ENCODE peak calls at places on chromosomes 3 and 15, in eight cellular contexts. W is OCI-LY7, T is GM23248, D is GM23338, S is PC-3, K is HCT116, Z is neural progenitor cell, G is SK-N-SH. Y is an unnamed sample.

GRCh38 chr3:17204049-17204650 is 319.4 kb downstream of the PLCL2 start:
- DNase-seq in W (no peak), T (no peak), K (no peak), D (no peak), G (no peak), Z (no peak), S (no peak), Y (no peak)

GRCh38 chr15:44719293-44719999 is 8.1 kb downstream of the B2M start:
- DNase-seq in W (peak), K (no peak), S (peak), T (no peak), Z (no peak), G (no peak), D (peak), Y (no peak)

GRCh38 chr15:66735909-66736305 is 33.9 kb downstream of the SMAD6 start:
- DNase-seq in S (no peak), D (no peak), G (no peak), Z (no peak), W (no peak), T (peak), K (no peak), Y (no peak)

GRCh38 chr3:115100172-115100571 is 46.9 kb downstream of the ZBTB20 start:
- DNase-seq in W (peak), G (peak), Z (peak), T (peak), K (no peak), D (peak), S (peak), Y (peak)

GRCh38 chr3:139934557-139935070 is 371 bp upstream of the CLSTN2 start:
- DNase-seq in G (peak), Z (peak), W (no peak), D (peak), T (peak), S (no peak), K (no peak), Y (peak)

GRCh38 chr3:56801151-56801596 is 575 bp downstream of the ARHGEF3 start:
- DNase-seq in S (peak), D (no peak), T (no peak), W (peak), K (no peak), Z (no peak), G (no peak), Y (no peak)

GRCh38 chr15:75107905-75108838 is 84.8 kb downstream of the PPCDC start:
- DNase-seq in G (no peak), T (peak), K (peak), Z (no peak), D (no peak), W (no peak), S (peak), Y (peak)

GRCh38 chr15:96170616-96171270 is 159.8 kb upstream of the NR2F2 start:
- DNase-seq in T (no peak), W (no peak), S (no peak), D (no peak), K (no peak), G (no peak), Z (no peak), Y (peak)

GRCh38 chr15:88800026-88800425 is 3.2 kb upstream of the ACAN start:
- DNase-seq in G (no peak), T (peak), D (no peak), S (peak), W (no peak), K (no peak), Z (no peak), Y (no peak)

GRCh38 chr3:115146418-115147328 is at the start of gene ZBTB20:
- DNase-seq in T (peak), Z (peak), S (peak), D (peak), W (peak), G (peak), K (peak), Y (peak)

GRCh38 chr3:179710079-179710478 is 57.2 kb downstream of the USP13 start:
- DNase-seq in W (no peak), K (no peak), D (peak), Z (peak), T (no peak), S (no peak), G (no peak), Y (no peak)

GRCh38 chr15:27054426-27054825 is 83.4 kb downstream of the GABRG3 start:
- DNase-seq in S (no peak), Z (no peak), W (no peak), G (no peak), D (no peak), K (no peak), T (no peak), Y (no peak)

GRCh38 chr15:101048191-101049011 is 129.2 kb downstream of the LRRK1 start:
- DNase-seq in T (no peak), D (no peak), G (peak), W (no peak), Z (no peak), K (no peak), S (no peak), Y (no peak)

GRCh38 chr3:150000631-150001030 is 29.9 kb upstream of the PFN2 start:
- DNase-seq in D (no peak), S (no peak), T (peak), G (no peak), K (no peak), Z (no peak), W (no peak), Y (no peak)

GRCh38 chr3:150006774-150007173 is 36.1 kb upstream of the PFN2 start:
- DNase-seq in S (peak), G (no peak), T (no peak), K (no peak), Z (no peak), D (no peak), W (no peak), Y (no peak)

GRCh38 chr3:150005243-150006102 is 34.8 kb upstream of the PFN2 start:
- DNase-seq in D (no peak), W (no peak), K (no peak), T (peak), G (no peak), Z (no peak), S (peak), Y (no peak)
- TF ChIP-seq EZH2phosphoT487 in D (no peak), W (no peak), K (no peak), T (no peak), G (no peak), Z (no peak), S (no peak), Y (no peak)

GRCh38 chr3:184018424-184018973 is 815 bp upstream of the ABCC5 start:
- DNase-seq in S (no peak), W (no peak), G (no peak), D (no peak), T (no peak), Z (no peak), K (no peak), Y (no peak)
- TF ChIP-seq EZH2phosphoT487 in S (no peak), W (no peak), G (no peak), D (no peak), T (no peak), Z (no peak), K (no peak), Y (no peak)

GRCh38 chr3:14369675-14370669 is 32.4 kb upstream of the SLC6A6 start:
- DNase-seq in T (no peak), G (no peak), Z (peak), S (peak), D (peak), W (peak), K (peak), Y (peak)
- TF ChIP-seq EZH2phosphoT487 in T (no peak), G (no peak), Z (no peak), S (no peak), D (no peak), W (no peak), K (no peak), Y (no peak)

GRCh38 chr15:68419301-68420175 is 12.4 kb downstream of the ITGA11 start:
- DNase-seq in D (no peak), K (no peak), W (no peak), Z (no peak), S (no peak), G (no peak), T (peak), Y (no peak)
- TF ChIP-seq EZH2phosphoT487 in D (no peak), K (no peak), W (no peak), Z (no peak), S (no peak), G (no peak), T (no peak), Y (no peak)

GRCh38 chr3:194507571-194507970 is 20.8 kb upstream of the ATP13A3 start:
- DNase-seq in G (no peak), T (no peak), S (no peak), W (no peak), Z (no peak), D (no peak), K (no peak), Y (no peak)
- TF ChIP-seq EZH2phosphoT487 in G (no peak), T (no peak), S (no peak), W (no peak), Z (no peak), D (no peak), K (no peak), Y (no peak)

GRCh38 chr3:10550705-10551104 is 45.3 kb upstream of the ATP2B2 start:
- DNase-seq in T (no peak), W (no peak), S (no peak), Z (no peak), K (no peak), D (no peak), G (no peak), Y (no peak)
- TF ChIP-seq EZH2phosphoT487 in T (no peak), W (no peak), S (no peak), Z (no peak), K (no peak), D (no peak), G (no peak), Y (no peak)

DNA sequence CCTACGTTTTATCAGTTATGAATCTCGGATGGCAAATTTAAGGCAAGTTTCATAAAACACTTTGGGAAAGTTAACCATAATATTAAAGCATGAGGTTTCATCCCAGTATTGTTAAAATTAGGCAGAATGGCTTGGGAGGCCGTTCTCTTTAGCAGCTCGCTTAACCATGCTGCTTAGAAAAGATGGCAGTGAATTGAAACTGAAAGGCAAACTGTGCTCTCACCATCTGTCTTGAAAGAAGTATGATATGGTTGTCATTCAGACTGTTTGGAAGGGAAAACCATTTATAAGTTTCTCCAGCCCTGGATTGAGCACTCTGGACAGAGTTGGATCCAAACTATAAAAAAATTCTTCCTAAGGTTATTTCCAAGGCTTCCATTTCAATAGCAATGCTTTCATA is 332.3 kb upstream of the SUCLG2 start:
- DNase-seq in K (no peak), Z (no peak), W (no peak), G (no peak), S (no peak), T (no peak), D (no peak), Y (no peak)
- TF ChIP-seq EZH2phosphoT487 in K (no peak), Z (no peak), W (no peak), G (no peak), S (no peak), T (no peak), D (no peak), Y (no peak)

GRCh38 chr3:160927620-160928019 is 171.6 kb downstream of the PPM1L start:
- DNase-seq in K (no peak), W (no peak), G (no peak), S (no peak), Z (no peak), D (no peak), T (no peak), Y (no peak)

GRCh38 chr3:160924776-160925175 is 168.7 kb downstream of the PPM1L start:
- DNase-seq in K (no peak), D (no peak), T (no peak), W (no peak), S (no peak), Z (no peak), G (no peak), Y (no peak)

GRCh38 chr3:160928183-160928718 is 172.2 kb downstream of the PPM1L start:
- DNase-seq in W (peak), S (peak), Z (no peak), K (no peak), T (no peak), D (peak), G (no peak), Y (no peak)

GRCh38 chr3:160931474-160931873 is 173.7 kb downstream of the B3GALNT1 start:
- DNase-seq in K (no peak), T (peak), D (no peak), G (peak), Z (no peak), S (no peak), W (no peak), Y (no peak)

DNA sequence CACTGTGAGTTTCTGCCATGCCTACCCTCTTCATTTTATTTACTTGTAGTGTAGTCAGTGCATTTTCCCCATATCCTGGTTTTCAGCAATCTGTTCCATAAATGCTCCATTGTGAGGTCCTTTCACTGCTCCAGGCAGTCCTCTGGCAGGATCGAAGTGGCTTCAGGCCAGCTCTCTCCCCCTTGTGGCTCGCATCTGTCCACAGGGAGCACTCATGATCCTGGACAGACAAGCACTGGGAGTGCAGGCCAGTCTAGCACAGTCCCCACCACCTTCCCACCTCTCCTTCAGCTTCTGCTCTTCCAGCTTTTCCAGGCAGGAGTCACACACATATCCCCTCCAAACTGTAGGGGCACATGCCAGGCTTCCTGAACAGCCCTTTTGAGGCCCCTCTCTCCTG is 173.6 kb downstream of the PPM1L start:
- DNase-seq in G (peak), T (peak), Z (peak), K (no peak), W (no peak), S (peak), D (no peak), Y (no peak)
- TF ChIP-seq EZH2phosphoT487 in G (no peak), T (no peak), Z (no peak), K (no peak), W (no peak), S (no peak), D (no peak), Y (no peak)

DNA sequence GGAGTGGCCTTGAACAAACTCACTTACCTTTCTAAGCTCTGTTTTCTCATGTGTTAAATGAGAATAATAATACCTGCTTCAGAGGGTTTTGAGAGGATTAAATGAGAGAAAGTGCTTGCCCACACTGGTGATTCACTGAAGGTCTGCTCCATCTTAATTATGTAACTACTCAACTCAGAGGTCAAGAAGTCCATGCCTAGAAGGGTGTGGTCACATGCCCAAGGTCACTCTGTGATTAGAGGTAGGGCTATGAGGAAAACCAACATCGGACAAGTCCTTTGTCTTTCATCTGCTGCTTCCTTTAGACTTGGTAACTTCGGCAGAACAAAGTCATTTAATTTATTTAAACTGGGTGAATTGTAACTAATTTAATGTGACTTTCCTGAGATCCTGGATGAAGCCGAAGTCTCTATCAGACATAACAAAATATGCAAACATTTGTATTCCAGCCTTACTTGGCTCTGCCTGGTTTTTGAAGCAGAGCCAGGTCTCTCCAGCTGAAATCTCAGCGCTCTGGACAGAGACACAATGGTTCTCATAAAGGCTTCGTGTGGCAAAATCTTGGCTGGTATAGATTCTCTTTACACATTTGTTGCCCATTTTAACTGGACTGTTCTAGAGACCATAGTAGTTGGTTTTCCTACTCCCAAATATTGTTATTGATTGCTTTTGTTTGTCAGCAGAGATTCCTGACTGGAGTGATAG is 3.0 kb downstream of the CHRNA7 start:
- DNase-seq in W (no peak), D (no peak), Z (no peak), G (no peak), S (no peak), T (no peak), K (no peak), Y (no peak)
- TF ChIP-seq EZH2phosphoT487 in W (no peak), D (no peak), Z (no peak), G (no peak), S (no peak), T (no peak), K (no peak), Y (no peak)

GRCh38 chr15:77599899-77600298 is 32.8 kb downstream of the LINGO1 start:
- DNase-seq in W (peak), K (peak), S (no peak), D (peak), T (peak), G (peak), Z (peak), Y (no peak)
- TF ChIP-seq EZH2phosphoT487 in W (no peak), K (no peak), S (no peak), D (no peak), T (no peak), G (no peak), Z (no peak), Y (no peak)